ENCODE peak calls at places on chromosomes 1 and 21, in four cellular contexts. One of them, this sample, is unnamed. For H3K4me1, the result is how much of the 10 kb centered on the place peaks cover.

GRCh38 chr1:232084584-232085223 is 458.1 kb downstream of the DISC1 start:
- DNase-seq in neuronal stem cell: peak
- DNase-seq in H1: peak
- DNase-seq in mesenchymal stem cell: peak
- DNase-seq in this sample: peak

GRCh38 chr1:30109853-30110252 is 613.5 kb downstream of the MATN1 start:
- DNase-seq in mesenchymal stem cell: no peak
- DNase-seq in neuronal stem cell: no peak
- DNase-seq in H1: no peak
- DNase-seq in this sample: no peak

GRCh38 chr1:2334883-2335534 is 56.3 kb downstream of the MORN1 start:
- DNase-seq in H1: no peak
- DNase-seq in neuronal stem cell: no peak
- DNase-seq in mesenchymal stem cell: no peak
- DNase-seq in this sample: no peak

GRCh38 chr1:232764458-232765231 is 40.6 kb upstream of the MAP10 start:
- DNase-seq in neuronal stem cell: no peak
- DNase-seq in mesenchymal stem cell: no peak
- DNase-seq in H1: no peak
- DNase-seq in this sample: no peak

GRCh38 chr21:42282021-42282420 is 33.2 kb downstream of the TFF3 start:
- DNase-seq in neuronal stem cell: no peak
- DNase-seq in H1: no peak
- DNase-seq in mesenchymal stem cell: no peak
- DNase-seq in this sample: no peak

GRCh38 chr1:6960291-6960758 is 175.1 kb downstream of the CAMTA1 start:
- DNase-seq in mesenchymal stem cell: no peak
- DNase-seq in H1: no peak
- DNase-seq in neuronal stem cell: no peak
- DNase-seq in this sample: no peak

GRCh38 chr21:46097826-46098286 is at the start of gene COL6A2:
- DNase-seq in mesenchymal stem cell: peak
- DNase-seq in H1: peak
- DNase-seq in neuronal stem cell: peak
- DNase-seq in this sample: peak

GRCh38 chr1:21034725-21035628 is 141.7 kb downstream of the EIF4G3 start:
- DNase-seq in mesenchymal stem cell: no peak
- DNase-seq in neuronal stem cell: no peak
- DNase-seq in H1: no peak
- DNase-seq in this sample: no peak

GRCh38 chr1:150544204-150544603 is 5.0 kb upstream of the ADAMTSL4 start:
- DNase-seq in mesenchymal stem cell: peak
- DNase-seq in neuronal stem cell: no peak
- DNase-seq in H1: no peak
- DNase-seq in this sample: no peak

GRCh38 chr1:9101510-9102146 is 27.3 kb downstream of the GPR157 start:
- DNase-seq in neuronal stem cell: peak
- DNase-seq in mesenchymal stem cell: peak
- DNase-seq in H1: peak
- DNase-seq in this sample: peak

GRCh38 chr1:33971018-33971710 is 107.3 kb downstream of the HMGB4 start:
- DNase-seq in H1: no peak
- DNase-seq in neuronal stem cell: no peak
- DNase-seq in mesenchymal stem cell: no peak
- DNase-seq in this sample: no peak

GRCh38 chr1:244353572-244354091 is 98.1 kb downstream of the ADSS2 start:
- DNase-seq in neuronal stem cell: no peak
- DNase-seq in mesenchymal stem cell: peak
- DNase-seq in H1: no peak
- DNase-seq in this sample: peak

GRCh38 chr1:71118086-71118485 is 37.3 kb upstream of the ZRANB2 start:
- DNase-seq in H1: no peak
- DNase-seq in mesenchymal stem cell: no peak
- DNase-seq in neuronal stem cell: no peak
- DNase-seq in this sample: no peak

GRCh38 chr1:162680419-162681126 is 48.3 kb downstream of the DDR2 start:
- DNase-seq in mesenchymal stem cell: no peak
- DNase-seq in neuronal stem cell: no peak
- DNase-seq in H1: no peak
- DNase-seq in this sample: no peak

GRCh38 chr1:96387785-96388184 is 333.8 kb upstream of the PTBP2 start:
- DNase-seq in H1: no peak
- DNase-seq in neuronal stem cell: no peak
- DNase-seq in mesenchymal stem cell: no peak
- DNase-seq in this sample: no peak

GRCh38 chr1:33342041-33342723 is 21.3 kb upstream of the A3GALT2 start:
- DNase-seq in neuronal stem cell: peak
- DNase-seq in H1: peak
- DNase-seq in mesenchymal stem cell: peak
- DNase-seq in this sample: peak

GRCh38 chr1:27563407-27564263 is 40.3 kb downstream of the AHDC1 start:
- DNase-seq in H1: no peak
- DNase-seq in mesenchymal stem cell: peak
- DNase-seq in neuronal stem cell: no peak
- DNase-seq in this sample: no peak

GRCh38 chr1:214552174-214552608 is 789 bp upstream of the PTPN14 start:
- DNase-seq in H1: peak
- DNase-seq in neuronal stem cell: peak
- DNase-seq in mesenchymal stem cell: peak
- DNase-seq in this sample: peak

GRCh38 chr1:77100870-77101269 is 118.4 kb downstream of the PIGK start:
- DNase-seq in H1: no peak
- DNase-seq in mesenchymal stem cell: no peak
- DNase-seq in neuronal stem cell: no peak
- DNase-seq in this sample: no peak

GRCh38 chr1:30930631-30931173 is 22.1 kb upstream of the SDC3 start:
- DNase-seq in mesenchymal stem cell: no peak
- DNase-seq in neuronal stem cell: no peak
- DNase-seq in H1: no peak
- DNase-seq in this sample: no peak

GRCh38 chr1:11350265-11350664 is 77.3 kb downstream of the UBIAD1 start:
- DNase-seq in mesenchymal stem cell: no peak
- DNase-seq in neuronal stem cell: no peak
- DNase-seq in H1: no peak
- DNase-seq in this sample: no peak

GRCh38 chr1:184665329-184665728 is 89.3 kb downstream of the EDEM3 start:
- DNase-seq in H1: no peak
- DNase-seq in mesenchymal stem cell: no peak
- DNase-seq in neuronal stem cell: no peak
- DNase-seq in this sample: no peak

GRCh38 chr1:184661801-184662200 is 92.9 kb downstream of the EDEM3 start:
- DNase-seq in neuronal stem cell: no peak
- DNase-seq in mesenchymal stem cell: no peak
- DNase-seq in H1: no peak
- DNase-seq in this sample: no peak

GRCh38 chr1:184664042-184664659 is 90.5 kb downstream of the EDEM3 start:
- DNase-seq in H1: peak
- DNase-seq in neuronal stem cell: peak
- DNase-seq in mesenchymal stem cell: peak
- DNase-seq in this sample: peak

GRCh38 chr1:184660462-184661191 is 94.0 kb downstream of the EDEM3 start:
- DNase-seq in H1: no peak
- DNase-seq in neuronal stem cell: no peak
- DNase-seq in mesenchymal stem cell: no peak
- DNase-seq in this sample: no peak

DNA sequence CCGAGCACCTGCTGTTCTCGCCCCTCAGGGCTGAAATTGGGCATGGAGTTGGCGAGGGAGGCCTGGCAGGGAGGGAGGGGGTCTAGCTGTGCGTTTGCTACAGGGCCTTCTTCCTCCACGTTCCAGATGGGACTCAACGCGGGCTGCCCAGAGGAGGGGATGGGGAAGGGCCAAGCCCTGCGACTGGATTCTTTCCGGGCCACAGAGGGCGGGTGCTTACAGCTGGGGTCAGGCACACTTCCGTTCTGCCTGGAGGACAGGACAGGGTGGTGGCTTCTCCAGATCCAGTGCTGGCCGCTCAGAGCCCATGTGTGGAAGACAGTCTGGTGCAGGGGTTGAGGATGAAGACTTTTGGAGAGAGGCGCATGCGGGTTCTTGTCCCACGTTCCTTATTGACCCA is 90.0 kb downstream of the EDEM3 start:
- DNase-seq in mesenchymal stem cell: no peak
- DNase-seq in neuronal stem cell: no peak
- DNase-seq in H1: peak
- DNase-seq in this sample: peak
- H2BK12ac ChIP-seq in mesenchymal stem cell: no peak
- H2BK12ac ChIP-seq in neuronal stem cell: peak
- H2BK12ac ChIP-seq in H1: peak
- H2BK12ac ChIP-seq in this sample: no peak

GRCh38 chr21:35814858-35815619 is 245.3 kb downstream of the SETD4 start:
- DNase-seq in neuronal stem cell: no peak
- DNase-seq in H1: no peak
- DNase-seq in mesenchymal stem cell: no peak
- DNase-seq in this sample: no peak
- H2BK15ac ChIP-seq in neuronal stem cell: no peak
- H2BK15ac ChIP-seq in H1: no peak
- H2BK15ac ChIP-seq in mesenchymal stem cell: no peak
- H2BK15ac ChIP-seq in this sample: no peak

GRCh38 chr1:202516434-202516877 is 168.0 kb downstream of the PPP1R12B start:
- DNase-seq in mesenchymal stem cell: no peak
- DNase-seq in neuronal stem cell: no peak
- DNase-seq in H1: no peak
- DNase-seq in this sample: no peak

DNA sequence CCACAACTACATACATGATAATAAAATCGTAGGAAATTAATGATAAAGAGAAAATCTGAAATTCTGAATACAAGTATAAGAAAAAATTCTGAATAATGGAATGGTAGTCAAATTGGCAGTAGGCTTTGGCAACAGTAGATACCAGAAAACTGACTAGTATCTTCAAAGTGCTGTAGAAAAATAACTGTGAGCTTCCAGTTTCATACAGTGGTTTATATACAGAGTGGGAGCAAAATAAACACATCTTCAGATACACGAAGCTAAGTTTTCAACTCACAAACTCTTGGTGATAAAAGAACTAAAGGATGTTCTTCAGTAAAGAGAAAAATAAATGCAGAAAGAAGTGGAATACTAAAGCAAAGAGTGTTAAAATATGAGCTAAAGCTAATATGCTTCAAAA is 173.4 kb downstream of the PPP1R12B start:
- DNase-seq in H1: no peak
- DNase-seq in mesenchymal stem cell: no peak
- DNase-seq in neuronal stem cell: no peak
- DNase-seq in this sample: no peak
- H3K4me1 ChIP-seq in H1: under half
- H3K4me1 ChIP-seq in mesenchymal stem cell: under half
- H3K4me1 ChIP-seq in neuronal stem cell: under half
- H3K4me1 ChIP-seq in this sample: under half

GRCh38 chr1:84690397-84691138 is at the start of gene SSX2IP:
- DNase-seq in mesenchymal stem cell: peak
- DNase-seq in neuronal stem cell: peak
- DNase-seq in H1: peak
- DNase-seq in this sample: peak
- H2BK12ac ChIP-seq in mesenchymal stem cell: no peak
- H2BK12ac ChIP-seq in neuronal stem cell: no peak
- H2BK12ac ChIP-seq in H1: no peak
- H2BK12ac ChIP-seq in this sample: no peak

GRCh38 chr1:44808063-44808937 is at the start of gene BTBD19:
- DNase-seq in neuronal stem cell: no peak
- DNase-seq in H1: peak
- DNase-seq in mesenchymal stem cell: peak
- DNase-seq in this sample: peak

GRCh38 chr1:44805311-44806024 is 1.7 kb downstream of the DYNLT4 start:
- DNase-seq in neuronal stem cell: no peak
- DNase-seq in H1: no peak
- DNase-seq in mesenchymal stem cell: no peak
- DNase-seq in this sample: peak

GRCh38 chr1:44807364-44808062 is 362 bp upstream of the DYNLT4 start:
- DNase-seq in neuronal stem cell: peak
- DNase-seq in mesenchymal stem cell: peak
- DNase-seq in H1: no peak
- DNase-seq in this sample: peak

GRCh38 chr1:44806025-44806703 is 987 bp downstream of the DYNLT4 start:
- DNase-seq in mesenchymal stem cell: no peak
- DNase-seq in H1: no peak
- DNase-seq in neuronal stem cell: no peak
- DNase-seq in this sample: peak

DNA sequence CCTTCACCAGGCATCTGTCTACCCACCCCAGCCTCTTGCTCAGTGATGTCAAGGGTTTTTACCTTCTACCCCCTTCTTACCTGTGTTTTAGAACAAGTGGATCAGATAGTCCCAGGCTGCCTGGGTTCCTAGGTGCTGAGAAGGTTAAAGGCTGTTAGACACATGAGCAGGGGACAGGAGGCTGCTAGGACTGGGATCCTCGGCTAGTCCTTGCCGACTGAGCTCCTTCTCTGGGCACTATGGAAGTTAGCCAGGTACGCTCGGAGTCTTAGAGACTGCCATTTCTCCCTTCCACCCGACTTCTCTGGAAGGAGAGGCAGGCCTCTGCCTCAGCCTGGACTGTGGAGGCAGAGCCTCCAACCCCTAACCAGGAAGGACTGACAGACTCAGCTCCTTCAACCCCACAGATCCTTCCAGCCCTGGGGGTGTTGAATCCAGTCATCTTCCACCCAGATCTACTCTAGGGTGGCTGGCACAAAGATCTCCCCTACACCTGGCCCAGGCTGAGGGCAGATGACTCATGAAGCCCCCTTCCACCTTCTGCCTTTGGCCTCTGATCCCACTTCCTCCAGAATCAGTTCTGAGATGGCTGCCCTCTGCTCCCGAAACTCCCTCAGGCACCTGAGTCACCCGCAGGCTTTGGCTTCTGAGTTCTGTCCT is at the start of gene DYNLT4:
- DNase-seq in neuronal stem cell: no peak
- DNase-seq in mesenchymal stem cell: no peak
- DNase-seq in H1: no peak
- DNase-seq in this sample: no peak
- H2BK15ac ChIP-seq in neuronal stem cell: peak
- H2BK15ac ChIP-seq in mesenchymal stem cell: peak
- H2BK15ac ChIP-seq in H1: peak
- H2BK15ac ChIP-seq in this sample: no peak

This sample was measured in H9.